ENCODE peak calls at places on chromosome 1, in nine cellular contexts. J is tibial artery, C is left ventricle myocardium inferior, A is BE2C, N is adrenal gland, H is hepatocyte, E is PC-3, O is HCT116, D is ascending aorta. R is an unnamed sample.

GRCh38 chr1:93448292-93448982 is 519 bp downstream of the FNBP1L start:
- DNase-seq in J (no peak), E (peak; percentile 52), A (peak; percentile 64), N (peak; percentile 70), O (no peak), D (no peak), C (peak; percentile 76), H (peak; percentile 81), R (peak; percentile 84)

GRCh38 chr1:151976868-151977267 is 16.8 kb downstream of the S100A10 start:
- DNase-seq in J (no peak), N (no peak), C (no peak), E (peak; percentile 91), O (no peak), D (no peak), A (no peak), H (no peak), R (no peak)

GRCh38 chr1:178094752-178095645 is 1.1 kb downstream of the RASAL2 start:
- DNase-seq in E (peak; percentile 33), C (no peak), H (no peak), O (no peak), N (no peak), J (no peak), A (no peak), D (no peak), R (no peak)

GRCh38 chr1:154419620-154420020 is 14.5 kb downstream of the IL6R start:
- DNase-seq in J (peak; percentile 98), A (no peak), D (peak; percentile 97), C (peak; percentile 88), O (no peak), E (peak; percentile 79), N (peak; percentile 98), H (peak; percentile 74), R (peak; percentile 83)

GRCh38 chr1:59368007-59368670 is 71.2 kb downstream of the FGGY start:
- DNase-seq in O (no peak), C (no peak), E (no peak), H (no peak), J (no peak), N (no peak), A (no peak), D (no peak), R (no peak)

GRCh38 chr1:179366093-179366800 is 476 bp downstream of the AXDND1 start:
- DNase-seq in J (no peak), N (no peak), C (no peak), A (no peak), O (no peak), E (no peak), H (peak; percentile 16), D (no peak), R (no peak)

GRCh38 chr1:185280589-185280988 is 36.5 kb downstream of the IVNS1ABP start:
- DNase-seq in N (no peak), J (no peak), O (no peak), E (no peak), A (no peak), H (no peak), C (no peak), D (no peak), R (no peak)

GRCh38 chr1:26789953-26790352 is 2.2 kb downstream of the PIGV start:
- DNase-seq in O (no peak), A (no peak), N (no peak), C (no peak), H (no peak), E (no peak), D (no peak), J (no peak), R (no peak)

GRCh38 chr1:5950201-5950895 is 41.9 kb downstream of the NPHP4 start:
- DNase-seq in H (no peak), N (peak; percentile 33), A (no peak), O (no peak), C (no peak), J (peak; percentile 11), E (no peak), D (peak; percentile 24), R (peak; percentile 29)

GRCh38 chr1:47709302-47710074 is 271.6 kb downstream of the FOXD2 start:
- DNase-seq in N (no peak), E (no peak), C (no peak), A (peak; percentile 19), D (no peak), H (peak; percentile 67), O (no peak), J (no peak), R (peak; percentile 66)

GRCh38 chr1:108819878-108820277 is 37.0 kb downstream of the AKNAD1 start:
- DNase-seq in O (no peak), H (no peak), E (no peak), C (no peak), J (no peak), N (no peak), A (no peak), D (no peak), R (no peak)

GRCh38 chr1:36673207-36673606 is 190.5 kb upstream of the CSF3R start:
- DNase-seq in E (no peak), N (no peak), A (no peak), C (no peak), J (no peak), D (no peak), O (no peak), H (no peak), R (no peak)
- H3K36me3 ChIP-seq in E (no peaks in the 10 kb centered on the region), N (no peaks in the 10 kb centered on the region), A (no peaks in the 10 kb centered on the region), C (no peaks in the 10 kb centered on the region), J (no peaks in the 10 kb centered on the region), D (no peaks in the 10 kb centered on the region), O (no peaks in the 10 kb centered on the region), H (no peaks in the 10 kb centered on the region), R (no peaks in the 10 kb centered on the region)

GRCh38 chr1:46306159-46306530 is 2.6 kb downstream of the UQCRH start:
- DNase-seq in J (no peak), C (no peak), E (no peak), N (no peak), D (no peak), A (no peak), O (no peak), H (no peak), R (no peak)
- H3K4me1 ChIP-seq in J (no peaks in the 10 kb centered on the region), C (peaks cover 75% of the 10 kb centered on the region), E (peaks cover 19% of the 10 kb centered on the region), N (peaks cover 16% of the 10 kb centered on the region), D (peaks cover 10% of the 10 kb centered on the region), A (no peaks in the 10 kb centered on the region), O (peaks cover 13% of the 10 kb centered on the region), H (peaks cover 6% of the 10 kb centered on the region), R (peaks cover 8% of the 10 kb centered on the region)

GRCh38 chr1:228144213-228145049 is 4.4 kb downstream of the GUK1 start:
- DNase-seq in C (no peak), E (no peak), D (no peak), J (no peak), N (peak; percentile 45), A (no peak), H (peak; percentile 20), O (no peak), R (no peak)
- TF ChIP-seq CTCF in C (no peak), E (no peak), D (no peak), J (no peak), N (no peak), A (no peak), H (no peak), O (no peak), R (no peak)

DNA sequence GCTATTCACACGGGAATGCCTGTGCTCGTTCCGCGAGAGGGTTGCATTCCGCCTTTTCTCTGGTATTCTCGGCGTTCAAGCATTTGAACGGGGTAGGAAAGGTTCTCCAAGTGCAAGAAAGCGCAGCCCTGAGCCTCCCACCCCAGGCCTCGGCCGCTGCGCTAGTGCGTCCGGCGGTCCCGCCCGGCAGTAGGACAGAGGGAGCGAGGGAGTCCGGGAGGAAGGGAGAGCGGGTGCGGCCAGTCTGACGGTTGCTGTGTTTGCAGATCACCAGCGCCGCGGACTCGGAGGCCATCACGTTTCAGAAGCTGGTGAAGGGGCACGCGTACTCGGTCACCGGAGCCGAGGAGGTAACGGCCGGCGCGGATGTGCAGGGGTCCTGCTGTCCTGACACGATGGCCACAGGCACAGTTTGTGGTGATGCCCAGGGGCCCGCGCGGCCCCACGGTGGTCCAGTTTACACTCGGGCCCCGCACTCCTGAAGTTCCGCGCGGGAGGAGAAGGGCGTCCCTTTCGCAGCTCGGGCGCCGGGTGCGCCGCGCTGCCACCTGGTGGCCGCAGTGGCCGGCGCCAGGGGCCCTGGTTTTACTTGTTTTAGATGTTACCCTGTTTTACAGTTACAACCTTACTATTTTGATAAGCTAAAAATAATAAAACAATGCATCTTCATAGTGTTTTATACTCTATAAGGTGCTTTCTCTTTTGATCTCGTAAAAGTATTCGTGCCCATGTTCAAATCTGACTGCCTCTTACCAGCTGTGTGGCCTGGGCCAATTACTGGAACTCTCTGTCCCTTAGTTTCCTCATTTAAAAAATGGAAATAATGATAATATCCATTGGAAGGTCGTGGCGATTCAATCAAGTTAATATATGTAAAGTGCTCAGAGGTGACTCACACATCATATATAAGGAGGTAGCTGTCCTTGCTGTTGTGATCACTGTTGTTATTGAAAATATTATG is 36.7 kb downstream of the CAPN2 start:
- DNase-seq in D (peak; percentile 84), N (peak; percentile 85), O (no peak), H (peak; percentile 84), C (peak; percentile 63), J (peak; percentile 83), E (peak; percentile 56), A (peak; percentile 65), R (peak; percentile 85)
- H3K36me3 ChIP-seq in D (peaks cover 71% of the 10 kb centered on the region), N (no peaks in the 10 kb centered on the region), O (peaks cover 76% of the 10 kb centered on the region), H (no peaks in the 10 kb centered on the region), C (peaks cover 78% of the 10 kb centered on the region), J (peaks cover 76% of the 10 kb centered on the region), E (peaks cover 91% of the 10 kb centered on the region), A (peaks cover 7% of the 10 kb centered on the region), R (peaks cover 77% of the 10 kb centered on the region)

GRCh38 chr1:50174101-50174500 is 65.4 kb downstream of the ELAVL4 start:
- DNase-seq in N (no peak), C (no peak), E (no peak), O (no peak), D (no peak), H (no peak), J (no peak), A (no peak), R (no peak)

GRCh38 chr1:50176563-50176885 is 67.8 kb downstream of the ELAVL4 start:
- DNase-seq in O (no peak), C (no peak), A (no peak), H (no peak), E (no peak), J (no peak), N (no peak), D (no peak), R (no peak)

GRCh38 chr1:50175711-50176562 is 67.2 kb downstream of the ELAVL4 start:
- DNase-seq in O (no peak), E (no peak), A (no peak), N (no peak), D (no peak), H (no peak), C (no peak), J (no peak), R (no peak)

DNA sequence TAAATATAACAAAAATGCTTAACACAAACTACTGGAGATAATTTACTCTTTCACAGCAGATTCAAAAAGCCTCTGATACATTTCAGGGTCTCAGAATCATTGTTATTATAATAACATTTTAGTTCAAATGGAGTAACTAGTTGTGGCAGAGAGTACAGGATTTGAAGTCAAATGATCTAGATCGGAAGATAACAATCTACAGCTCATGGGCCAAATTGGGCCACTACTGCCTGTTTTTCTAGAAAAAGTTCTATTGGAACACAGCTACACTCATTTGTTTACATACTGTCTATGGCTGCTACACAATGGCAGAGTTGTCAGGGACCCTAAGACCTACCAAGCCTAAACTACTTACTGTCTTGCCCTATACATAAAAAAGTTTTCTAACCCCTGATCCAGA is 63.6 kb downstream of the ELAVL4 start:
- DNase-seq in N (no peak), D (no peak), O (no peak), J (no peak), A (no peak), H (no peak), E (no peak), C (no peak), R (no peak)
- H3K4me1 ChIP-seq in N (no peaks in the 10 kb centered on the region), D (no peaks in the 10 kb centered on the region), O (no peaks in the 10 kb centered on the region), J (no peaks in the 10 kb centered on the region), A (peaks cover 4% of the 10 kb centered on the region), H (no peaks in the 10 kb centered on the region), E (no peaks in the 10 kb centered on the region), C (peaks cover 11% of the 10 kb centered on the region), R (no peaks in the 10 kb centered on the region)